ENCODE peak calls at places on chromosomes 4 and X, in four cellular contexts. X is CD8-positive, alpha-beta memory T cell; C is GM23248; W is psoas muscle. B is an unnamed sample.

GRCh38 chr4:169313732-169314131 is 43.0 kb upstream of the SH3RF1 start:
- DNase-seq in W (no peak), X (no peak), C (no peak), B (no peak)

GRCh38 chr4:150543042-150543441 is 38.9 kb upstream of the MAB21L2 start:
- DNase-seq in C (no peak), X (no peak), W (no peak), B (no peak)

GRCh38 chrX:134013092-134013497 is 27.7 kb upstream of the GPC3 start:
- DNase-seq in X (no peak), W (no peak), C (peak), B (no peak)

GRCh38 chrX:120021927-120022326 is 55.6 kb downstream of the RHOXF2B start:
- DNase-seq in W (no peak), C (no peak), X (no peak), B (no peak)

GRCh38 chr4:82268050-82268825 is 105.6 kb downstream of the HNRNPD start:
- DNase-seq in X (peak), C (peak), W (peak), B (peak)

GRCh38 chr4:187321741-187322140 is 598.1 kb upstream of the FAT1 start:
- DNase-seq in W (no peak), X (no peak), C (no peak), B (no peak)

GRCh38 chr4:101027721-101028120 is 319.6 kb downstream of the PPP3CA start:
- DNase-seq in X (no peak), C (no peak), W (no peak), B (no peak)

GRCh38 chr4:41670530-41670929 is 78.0 kb downstream of the PHOX2B start:
- DNase-seq in C (no peak), X (no peak), W (no peak), B (no peak)

GRCh38 chr4:73984736-73985527 is 3.1 kb downstream of the PPBP start:
- DNase-seq in X (no peak), C (peak), W (no peak), B (peak)

GRCh38 chr4:111283066-111283677 is 660.3 kb upstream of the PITX2 start:
- DNase-seq in X (no peak), C (peak), W (peak), B (peak)

GRCh38 chr4:176641237-176641636 is 151.5 kb downstream of the VEGFC start:
- DNase-seq in W (no peak), X (no peak), C (peak), B (no peak)

GRCh38 chr4:185219551-185220344 is 10.3 kb downstream of the SNX25 start:
- DNase-seq in C (peak), X (no peak), W (no peak), B (no peak)

GRCh38 chr4:145061325-145061920 is 36.6 kb downstream of the ANAPC10 start:
- DNase-seq in X (peak), W (no peak), C (peak), B (peak)

GRCh38 chr4:98546910-98547544 is 111.4 kb downstream of the TSPAN5 start:
- DNase-seq in X (no peak), C (peak), W (no peak), B (no peak)

GRCh38 chr4:82429728-82430192 is 502 bp downstream of the HNRNPDL start:
- DNase-seq in W (no peak), X (peak), C (peak), B (no peak)

GRCh38 chr4:113446019-113446418 is 315.5 kb downstream of the CAMK2D start:
- DNase-seq in X (no peak), W (no peak), C (peak), B (peak)

B was measured in LHCN-M2.